ENCODE peak calls at places on chromosomes 13 and 19, in eight cellular contexts. D is AG04449; A is CD8-positive, alpha-beta T cell; H is type B pancreatic cell; Q is left lung; P is PC-3; N is endodermal cell; C is left ventricle myocardium inferior. J is an unnamed sample.

GRCh38 chr13:100565291-100565690 is 23.3 kb downstream of the GGACT start:
- DNase-seq in D (no peak), A (no peak), H (no peak), Q (no peak), P (no peak), N (no peak), C (no peak), J (peak)

GRCh38 chr19:17766543-17767131 is 15.4 kb downstream of the FCHO1 start:
- DNase-seq in D (no peak), A (no peak), H (peak), Q (peak), P (peak), N (peak), C (peak), J (peak)

GRCh38 chr19:51821511-51821910 is 26.6 kb downstream of the FPR3 start:
- DNase-seq in D (no peak), A (no peak), H (no peak), Q (no peak), P (no peak), N (no peak), C (no peak), J (no peak)

GRCh38 chr13:32320528-32320927 is 5.2 kb downstream of the BRCA2 start:
- DNase-seq in D (no peak), A (no peak), H (no peak), Q (no peak), P (peak), N (no peak), C (no peak), J (no peak)

GRCh38 chr13:24925318-24926231 is 161.6 kb downstream of the RNF17 start:
- DNase-seq in D (no peak), A (no peak), H (no peak), Q (no peak), P (no peak), N (no peak), C (no peak), J (no peak)

GRCh38 chr13:67094078-67094477 is 136.1 kb downstream of the PCDH9 start:
- DNase-seq in D (no peak), A (no peak), H (no peak), Q (no peak), P (no peak), N (no peak), C (no peak), J (no peak)

GRCh38 chr19:35663981-35664380 is 2.3 kb upstream of the UPK1A start:
- DNase-seq in D (no peak), A (no peak), H (no peak), Q (no peak), P (no peak), N (no peak), C (no peak), J (no peak)

GRCh38 chr19:55528030-55528801 is 8.7 kb downstream of the SBK2 start:
- DNase-seq in D (no peak), A (no peak), H (no peak), Q (no peak), P (peak), N (no peak), C (no peak), J (no peak)

GRCh38 chr13:23652909-23653726 is 82.9 kb downstream of the TNFRSF19 start:
- DNase-seq in D (no peak), A (no peak), H (no peak), Q (no peak), P (no peak), N (no peak), C (no peak), J (no peak)

GRCh38 chr13:50355797-50356196 is 340.6 kb downstream of the KCNRG start:
- DNase-seq in D (no peak), A (no peak), H (no peak), Q (no peak), P (no peak), N (no peak), C (no peak), J (no peak)

GRCh38 chr13:72453161-72453560 is 274.3 kb downstream of the MZT1 start:
- DNase-seq in D (no peak), A (no peak), H (no peak), Q (no peak), P (no peak), N (no peak), C (no peak), J (no peak)

GRCh38 chr19:8575467-8575997 is 1.7 kb downstream of the MYO1F start:
- DNase-seq in D (no peak), A (peak), H (no peak), Q (no peak), P (peak), N (peak), C (no peak), J (no peak)

GRCh38 chr19:23817519-23817918 is 58.8 kb upstream of the ZNF681 start:
- DNase-seq in D (no peak), A (peak), H (no peak), Q (no peak), P (peak), N (peak), C (no peak), J (no peak)

GRCh38 chr13:59345316-59345715 is 818.4 kb downstream of the DIAPH3 start:
- DNase-seq in D (no peak), A (no peak), H (no peak), Q (no peak), P (no peak), N (no peak), C (peak), J (no peak)

GRCh38 chr13:78102121-78102677 is 183.6 kb upstream of the EDNRB start:
- DNase-seq in D (no peak), A (no peak), H (no peak), Q (no peak), P (peak), N (no peak), C (peak), J (no peak)

GRCh38 chr13:44068737-44069136 is 189.0 kb downstream of the LACC1 start:
- DNase-seq in D (no peak), A (no peak), H (no peak), Q (no peak), P (peak), N (no peak), C (no peak), J (no peak)

GRCh38 chr13:114112826-114113322 is 19.5 kb downstream of the RASA3 start:
- DNase-seq in D (no peak), A (no peak), H (no peak), Q (no peak), P (no peak), N (peak), C (no peak), J (no peak)

GRCh38 chr13:51625555-51626345 is 41.5 kb downstream of the WDFY2 start:
- DNase-seq in D (no peak), A (no peak), H (no peak), Q (no peak), P (no peak), N (no peak), C (no peak), J (no peak)

GRCh38 chr13:50386527-50387123 is 371.4 kb downstream of the KCNRG start:
- DNase-seq in D (peak), A (no peak), H (no peak), Q (no peak), P (peak), N (no peak), C (peak), J (no peak)

GRCh38 chr13:26471807-26472206 is 85.7 kb upstream of the WASF3 start:
- DNase-seq in D (no peak), A (no peak), H (no peak), Q (no peak), P (no peak), N (peak), C (no peak), J (peak)

GRCh38 chr19:49224856-49225255 is 67.3 kb downstream of the TRPM4 start:
- DNase-seq in D (no peak), A (no peak), H (no peak), Q (no peak), P (peak), N (peak), C (peak), J (no peak)

GRCh38 chr19:45110811-45111210 is 17.8 kb downstream of the PPP1R37 start:
- DNase-seq in D (no peak), A (no peak), H (no peak), Q (no peak), P (no peak), N (no peak), C (no peak), J (no peak)

GRCh38 chr19:56383826-56384605 is 9.3 kb downstream of the ZNF582 start:
- DNase-seq in D (no peak), A (no peak), H (no peak), Q (no peak), P (peak), N (no peak), C (no peak), J (no peak)

GRCh38 chr19:10439588-10439987 is 19.2 kb downstream of the PDE4A start:
- DNase-seq in D (no peak), A (no peak), H (no peak), Q (no peak), P (no peak), N (no peak), C (no peak), J (no peak)

GRCh38 chr13:49859568-49859967 is 67.1 kb upstream of the KPNA3 start:
- DNase-seq in D (peak), A (no peak), H (no peak), Q (no peak), P (peak), N (no peak), C (no peak), J (no peak)

GRCh38 chr19:56252699-56253422 is 19.7 kb upstream of the EDDM13 start:
- DNase-seq in D (no peak), A (peak), H (peak), Q (peak), P (peak), N (peak), C (peak), J (peak)

GRCh38 chr19:29145756-29146155 is 67.2 kb downstream of the UQCRFS1 start:
- DNase-seq in D (no peak), A (no peak), H (no peak), Q (no peak), P (no peak), N (no peak), C (no peak), J (no peak)

GRCh38 chr13:54301085-54301484 is 1272.5 kb downstream of the OLFM4 start:
- DNase-seq in D (no peak), A (no peak), H (no peak), Q (no peak), P (no peak), N (no peak), C (no peak), J (no peak)

GRCh38 chr19:54178581-54179261 is 5.8 kb upstream of the TMC4 start:
- DNase-seq in D (no peak), A (no peak), H (no peak), Q (peak), P (peak), N (peak), C (no peak), J (no peak)

GRCh38 chr13:95494082-95494681 is 58.3 kb upstream of the CLDN10 start:
- DNase-seq in D (no peak), A (no peak), H (no peak), Q (no peak), P (peak), N (no peak), C (no peak), J (no peak)

GRCh38 chr19:35125746-35126623 is 8.9 kb downstream of the LGI4 start:
- DNase-seq in D (no peak), A (no peak), H (no peak), Q (no peak), P (no peak), N (no peak), C (no peak), J (no peak)

GRCh38 chr19:18304194-18304495 is 18.7 kb downstream of the LSM4 start:
- DNase-seq in D (no peak), A (no peak), H (no peak), Q (no peak), P (no peak), N (no peak), C (peak), J (no peak)

GRCh38 chr13:42525035-42525504 is 48.9 kb upstream of the TNFSF11 start:
- DNase-seq in D (no peak), A (no peak), H (no peak), Q (no peak), P (peak), N (no peak), C (no peak), J (no peak)

DNA sequence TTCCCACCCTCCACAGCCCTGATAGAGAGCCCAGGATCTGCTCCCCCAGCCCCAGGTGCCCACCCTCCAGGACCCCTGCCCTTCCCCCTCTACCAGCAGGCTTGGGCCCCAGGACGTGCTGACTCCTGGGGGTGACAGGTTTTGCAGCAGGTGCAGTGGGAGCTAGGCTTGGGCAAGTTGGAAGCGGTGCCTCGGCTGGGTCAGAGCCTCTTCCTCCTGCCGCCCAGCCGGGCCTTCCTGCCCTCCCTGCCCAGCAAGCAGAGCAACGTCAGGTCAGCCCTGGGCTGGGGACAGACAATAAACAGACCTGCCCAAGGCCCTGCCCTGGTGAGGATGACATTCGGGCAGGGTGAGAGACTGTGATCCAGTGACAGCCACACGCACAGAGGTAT is 9.2 kb upstream of the NCCRP1 start:
- DNase-seq in D (no peak), A (no peak), H (no peak), Q (no peak), P (no peak), N (no peak), C (no peak), J (no peak)
- TF ChIP-seq CTCF in D (no peak), A (no peak), H (peak), Q (peak), P (peak), N (peak), C (no peak), J (peak)

DNA sequence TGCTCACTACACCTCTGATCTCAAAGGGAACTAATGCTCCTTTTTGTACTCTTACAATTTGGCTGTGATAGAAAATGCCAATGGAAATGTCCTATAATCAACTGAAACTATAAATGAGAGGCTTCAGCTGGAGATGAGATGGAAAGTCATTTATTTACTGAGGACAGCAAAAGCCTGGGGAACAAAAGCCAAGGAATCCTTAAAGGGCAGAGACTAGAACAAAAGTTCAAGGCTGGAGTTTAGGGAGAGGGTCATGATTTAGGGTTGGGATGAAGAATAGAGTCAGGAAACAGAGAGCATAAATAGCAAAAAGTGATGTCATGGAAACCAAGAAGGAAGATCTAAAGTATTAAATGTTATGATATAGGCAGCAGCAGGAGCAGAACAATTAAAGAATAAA is 401.1 kb downstream of the FGF14 start:
- DNase-seq in D (no peak), A (no peak), H (no peak), Q (no peak), P (no peak), N (no peak), C (no peak), J (no peak)
- TF ChIP-seq CTCF in D (no peak), A (no peak), H (no peak), Q (no peak), P (no peak), N (no peak), C (no peak), J (no peak)

GRCh38 chr19:1650627-1651009 is 1.8 kb downstream of the TCF3 start:
- DNase-seq in D (no peak), A (no peak), H (no peak), Q (peak), P (no peak), N (peak), C (no peak), J (no peak)
- TF ChIP-seq CTCF in D (no peak), A (no peak), H (no peak), Q (no peak), P (no peak), N (peak), C (no peak), J (no peak)

DNA sequence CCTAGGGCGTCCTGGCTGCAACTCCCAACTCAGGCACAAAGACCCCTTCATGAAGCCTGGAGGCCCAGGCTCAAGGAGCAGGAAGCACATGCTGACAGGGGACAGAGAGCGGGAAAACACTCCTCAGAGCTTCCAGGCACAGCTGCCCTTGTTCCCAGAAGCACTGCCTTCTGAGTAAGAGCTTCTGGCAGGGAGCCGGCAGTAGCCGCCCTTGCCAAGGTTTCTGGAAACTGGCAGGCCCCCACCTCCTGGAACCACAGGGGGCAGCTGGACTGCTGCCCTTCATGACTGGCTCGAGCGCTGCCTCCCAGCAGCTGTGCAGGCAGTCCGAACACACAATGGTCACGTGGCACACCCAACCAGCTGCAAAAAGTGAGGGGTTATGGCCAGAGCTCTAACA is 33.6 kb upstream of the EPHX3 start:
- DNase-seq in D (peak), A (no peak), H (no peak), Q (peak), P (peak), N (no peak), C (peak), J (peak)
- TF ChIP-seq CTCF in D (no peak), A (no peak), H (no peak), Q (no peak), P (no peak), N (no peak), C (no peak), J (no peak)

GRCh38 chr13:38866649-38867048 is 124.0 kb downstream of the STOML3 start:
- DNase-seq in D (no peak), A (no peak), H (no peak), Q (no peak), P (peak), N (no peak), C (no peak), J (no peak)
- TF ChIP-seq CTCF in D (no peak), A (no peak), H (no peak), Q (no peak), P (peak), N (no peak), C (no peak), J (peak)

DNA sequence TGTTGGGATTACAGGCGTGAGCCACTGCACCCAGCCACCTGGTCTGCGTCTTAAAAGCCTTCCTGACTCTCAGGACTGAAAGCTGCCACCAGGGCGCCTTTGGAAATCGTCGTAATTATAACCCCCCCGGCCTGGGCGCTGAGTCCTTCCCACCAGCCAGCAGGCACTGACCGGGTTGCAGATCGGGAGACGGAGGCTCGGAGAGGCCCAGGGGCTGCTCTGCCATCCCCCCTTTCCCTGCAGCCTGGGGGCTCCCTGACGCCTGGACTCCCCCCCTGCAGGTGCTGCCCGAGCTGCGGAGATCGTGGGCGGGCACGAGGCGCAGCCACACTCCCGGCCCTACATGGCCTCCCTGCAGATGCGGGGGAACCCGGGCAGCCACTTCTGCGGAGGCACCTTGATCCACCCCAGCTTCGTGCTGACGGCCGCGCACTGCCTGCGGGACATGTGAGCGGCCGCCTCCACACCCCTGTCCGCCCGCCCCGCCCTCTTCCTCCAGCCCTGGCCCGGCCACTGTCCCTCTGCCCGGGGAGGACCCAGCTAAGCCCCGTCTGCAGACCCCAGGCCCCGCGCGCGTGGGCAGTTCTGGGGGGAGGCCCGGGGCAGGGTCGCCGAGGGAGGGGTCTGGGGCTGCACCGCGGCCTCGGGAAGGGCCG is 2.5 kb downstream of the PRTN3 start:
- DNase-seq in D (no peak), A (no peak), H (peak), Q (peak), P (peak), N (peak), C (no peak), J (peak)
- TF ChIP-seq CTCF in D (no peak), A (no peak), H (peak), Q (no peak), P (no peak), N (peak), C (no peak), J (no peak)

DNA sequence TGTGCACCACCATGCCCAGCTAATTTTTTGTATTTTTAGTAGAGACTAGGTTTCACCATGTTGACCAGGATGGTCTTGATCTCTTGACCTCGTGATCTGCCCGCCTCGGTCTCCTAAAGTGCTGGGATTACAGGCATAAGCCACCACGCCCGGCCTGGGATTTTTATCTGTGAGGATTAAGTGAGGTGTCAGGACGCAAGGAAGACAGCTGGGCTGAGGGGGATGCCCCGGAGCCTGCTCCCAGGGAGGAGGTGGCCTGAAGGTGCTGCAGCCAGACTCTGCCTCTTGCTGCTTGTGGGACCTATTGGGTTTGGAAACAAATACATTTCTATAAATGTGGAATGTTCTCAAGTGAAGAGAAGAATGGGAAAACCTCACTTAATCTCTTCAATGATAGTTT is 131.6 kb downstream of the OLFM4 start:
- DNase-seq in D (no peak), A (no peak), H (no peak), Q (no peak), P (no peak), N (no peak), C (no peak), J (no peak)
- TF ChIP-seq CTCF in D (no peak), A (no peak), H (no peak), Q (no peak), P (no peak), N (no peak), C (no peak), J (no peak)

GRCh38 chr13:108342369-108343289 is 73.1 kb downstream of the TNFSF13B start:
- DNase-seq in D (no peak), A (no peak), H (no peak), Q (no peak), P (peak), N (no peak), C (no peak), J (no peak)
- TF ChIP-seq CTCF in D (peak), A (peak), H (peak), Q (peak), P (peak), N (peak), C (peak), J (peak)

GRCh38 chr13:39783051-39783450 is 127.6 kb downstream of the COG6 start:
- DNase-seq in D (no peak), A (no peak), H (no peak), Q (no peak), P (peak), N (no peak), C (no peak), J (no peak)
- TF ChIP-seq CTCF in D (no peak), A (no peak), H (peak), Q (no peak), P (peak), N (no peak), C (peak), J (peak)

GRCh38 chr19:5665781-5666513 is 14.4 kb downstream of the MICOS13 start:
- DNase-seq in D (peak), A (no peak), H (no peak), Q (no peak), P (peak), N (no peak), C (no peak), J (no peak)
- TF ChIP-seq CTCF in D (peak), A (no peak), H (no peak), Q (no peak), P (peak), N (peak), C (no peak), J (no peak)